ENCODE peak calls at places on chromosomes 2 and 18, in four cellular contexts. One of them, this sample, is unnamed.

GRCh38 chr2:123521868-123522267 is 503.2 kb upstream of the CNTNAP5 start:
- DNase-seq in NAMALWA: no peak
- DNase-seq in stimulated activated CD8-positive, alpha-beta memory T cell treated with anti-CD3 and anti-CD28 coated beads, Interleukin-2, amount 100 ng/mL, for 1 hour: no peak
- DNase-seq in lung: no peak
- DNase-seq in this sample: no peak

GRCh38 chr2:223537100-223537499 is 65.1 kb downstream of the SCG2 start:
- DNase-seq in lung: no peak
- DNase-seq in NAMALWA: no peak
- DNase-seq in stimulated activated CD8-positive, alpha-beta memory T cell treated with anti-CD3 and anti-CD28 coated beads, Interleukin-2, amount 100 ng/mL, for 1 hour: no peak
- DNase-seq in this sample: no peak

GRCh38 chr2:182103531-182103930 is 117.9 kb downstream of the PPP1R1C start:
- DNase-seq in lung: no peak
- DNase-seq in stimulated activated CD8-positive, alpha-beta memory T cell treated with anti-CD3 and anti-CD28 coated beads, Interleukin-2, amount 100 ng/mL, for 1 hour: no peak
- DNase-seq in NAMALWA: no peak
- DNase-seq in this sample: no peak

GRCh38 chr2:222241054-222241453 is 57.7 kb downstream of the PAX3 start:
- DNase-seq in lung: no peak
- DNase-seq in NAMALWA: no peak
- DNase-seq in stimulated activated CD8-positive, alpha-beta memory T cell treated with anti-CD3 and anti-CD28 coated beads, Interleukin-2, amount 100 ng/mL, for 1 hour: no peak
- DNase-seq in this sample: no peak

GRCh38 chr2:153972412-153972811 is 100.7 kb downstream of the GALNT13 start:
- DNase-seq in NAMALWA: no peak
- DNase-seq in lung: no peak
- DNase-seq in stimulated activated CD8-positive, alpha-beta memory T cell treated with anti-CD3 and anti-CD28 coated beads, Interleukin-2, amount 100 ng/mL, for 1 hour: no peak
- DNase-seq in this sample: no peak

GRCh38 chr18:10085405-10085804 is 171.6 kb downstream of the VAPA start:
- DNase-seq in NAMALWA: no peak
- DNase-seq in lung: no peak
- DNase-seq in stimulated activated CD8-positive, alpha-beta memory T cell treated with anti-CD3 and anti-CD28 coated beads, Interleukin-2, amount 100 ng/mL, for 1 hour: no peak
- DNase-seq in this sample: no peak

GRCh38 chr2:99662761-99663341 is 173.0 kb upstream of the REV1 start:
- DNase-seq in NAMALWA: no peak
- DNase-seq in lung: no peak
- DNase-seq in stimulated activated CD8-positive, alpha-beta memory T cell treated with anti-CD3 and anti-CD28 coated beads, Interleukin-2, amount 100 ng/mL, for 1 hour: no peak
- DNase-seq in this sample: peak

GRCh38 chr18:76545433-76546281 is 50.6 kb upstream of the ZNF516 start:
- DNase-seq in stimulated activated CD8-positive, alpha-beta memory T cell treated with anti-CD3 and anti-CD28 coated beads, Interleukin-2, amount 100 ng/mL, for 1 hour: no peak
- DNase-seq in NAMALWA: no peak
- DNase-seq in lung: no peak
- DNase-seq in this sample: no peak

GRCh38 chr2:30487603-30488002 is 40.6 kb downstream of the LCLAT1 start:
- DNase-seq in lung: no peak
- DNase-seq in NAMALWA: no peak
- DNase-seq in stimulated activated CD8-positive, alpha-beta memory T cell treated with anti-CD3 and anti-CD28 coated beads, Interleukin-2, amount 100 ng/mL, for 1 hour: no peak
- DNase-seq in this sample: no peak

GRCh38 chr18:48607049-48607984 is 68.5 kb downstream of the CTIF start:
- DNase-seq in stimulated activated CD8-positive, alpha-beta memory T cell treated with anti-CD3 and anti-CD28 coated beads, Interleukin-2, amount 100 ng/mL, for 1 hour: no peak
- DNase-seq in NAMALWA: no peak
- DNase-seq in lung: peak
- DNase-seq in this sample: no peak

GRCh38 chr2:197383825-197384224 is 51.0 kb downstream of the SF3B1 start:
- DNase-seq in NAMALWA: no peak
- DNase-seq in stimulated activated CD8-positive, alpha-beta memory T cell treated with anti-CD3 and anti-CD28 coated beads, Interleukin-2, amount 100 ng/mL, for 1 hour: no peak
- DNase-seq in lung: no peak
- DNase-seq in this sample: no peak

GRCh38 chr2:100309973-100310719 is 12.2 kb downstream of the LONRF2 start:
- DNase-seq in lung: no peak
- DNase-seq in stimulated activated CD8-positive, alpha-beta memory T cell treated with anti-CD3 and anti-CD28 coated beads, Interleukin-2, amount 100 ng/mL, for 1 hour: no peak
- DNase-seq in NAMALWA: no peak
- DNase-seq in this sample: no peak

GRCh38 chr2:3805120-3805519 is 101.7 kb downstream of the DCDC2C start:
- DNase-seq in lung: no peak
- DNase-seq in NAMALWA: no peak
- DNase-seq in stimulated activated CD8-positive, alpha-beta memory T cell treated with anti-CD3 and anti-CD28 coated beads, Interleukin-2, amount 100 ng/mL, for 1 hour: no peak
- DNase-seq in this sample: peak

GRCh38 chr2:142286618-142287017 is 155.8 kb upstream of the LRP1B start:
- DNase-seq in stimulated activated CD8-positive, alpha-beta memory T cell treated with anti-CD3 and anti-CD28 coated beads, Interleukin-2, amount 100 ng/mL, for 1 hour: no peak
- DNase-seq in NAMALWA: peak
- DNase-seq in lung: no peak
- DNase-seq in this sample: no peak

GRCh38 chr2:46992776-46993175 is 77.2 kb upstream of the MCFD2 start:
- DNase-seq in lung: no peak
- DNase-seq in NAMALWA: no peak
- DNase-seq in stimulated activated CD8-positive, alpha-beta memory T cell treated with anti-CD3 and anti-CD28 coated beads, Interleukin-2, amount 100 ng/mL, for 1 hour: no peak
- DNase-seq in this sample: no peak

GRCh38 chr2:119233326-119234020 is 9.8 kb downstream of the STEAP3 start:
- DNase-seq in NAMALWA: no peak
- DNase-seq in stimulated activated CD8-positive, alpha-beta memory T cell treated with anti-CD3 and anti-CD28 coated beads, Interleukin-2, amount 100 ng/mL, for 1 hour: no peak
- DNase-seq in lung: no peak
- DNase-seq in this sample: no peak

GRCh38 chr18:60910534-60910933 is 422.7 kb upstream of the CDH20 start:
- DNase-seq in lung: no peak
- DNase-seq in NAMALWA: no peak
- DNase-seq in stimulated activated CD8-positive, alpha-beta memory T cell treated with anti-CD3 and anti-CD28 coated beads, Interleukin-2, amount 100 ng/mL, for 1 hour: no peak
- DNase-seq in this sample: no peak

GRCh38 chr2:218781691-218782528 is at the start of gene CYP27A1:
- DNase-seq in lung: peak
- DNase-seq in stimulated activated CD8-positive, alpha-beta memory T cell treated with anti-CD3 and anti-CD28 coated beads, Interleukin-2, amount 100 ng/mL, for 1 hour: no peak
- DNase-seq in NAMALWA: no peak
- DNase-seq in this sample: peak

GRCh38 chr2:69196327-69197117 is 183.5 kb downstream of the ANTXR1 start:
- DNase-seq in stimulated activated CD8-positive, alpha-beta memory T cell treated with anti-CD3 and anti-CD28 coated beads, Interleukin-2, amount 100 ng/mL, for 1 hour: no peak
- DNase-seq in NAMALWA: no peak
- DNase-seq in lung: no peak
- DNase-seq in this sample: no peak

GRCh38 chr2:134408791-134409190 is 154.9 kb downstream of the MGAT5 start:
- DNase-seq in lung: no peak
- DNase-seq in NAMALWA: no peak
- DNase-seq in stimulated activated CD8-positive, alpha-beta memory T cell treated with anti-CD3 and anti-CD28 coated beads, Interleukin-2, amount 100 ng/mL, for 1 hour: no peak
- DNase-seq in this sample: no peak

GRCh38 chr2:118103963-118104942 is 16.0 kb downstream of the INSIG2 start:
- DNase-seq in NAMALWA: no peak
- DNase-seq in lung: no peak
- DNase-seq in stimulated activated CD8-positive, alpha-beta memory T cell treated with anti-CD3 and anti-CD28 coated beads, Interleukin-2, amount 100 ng/mL, for 1 hour: no peak
- DNase-seq in this sample: no peak

GRCh38 chr2:29841386-29842004 is 79.9 kb downstream of the ALK start:
- DNase-seq in NAMALWA: peak
- DNase-seq in stimulated activated CD8-positive, alpha-beta memory T cell treated with anti-CD3 and anti-CD28 coated beads, Interleukin-2, amount 100 ng/mL, for 1 hour: no peak
- DNase-seq in lung: no peak
- DNase-seq in this sample: peak

This sample was measured in prostate gland.